ENCODE peak calls at places on chromosomes 1 and 21, in four cellular contexts. O is uterus, B is HL-60, Y is colonic mucosa. G is an unnamed sample.

GRCh38 chr1:190168116-190168515 is 309.5 kb downstream of the BRINP3 start:
- DNase-seq in O (no peak), B (no peak), Y (no peak), G (no peak)

GRCh38 chr1:24888971-24889670 is 41.0 kb downstream of the RUNX3 start:
- DNase-seq in O (no peak), B (no peak), Y (no peak), G (peak)

GRCh38 chr1:228365321-228366061 is 41.1 kb downstream of the TRIM11 start:
- DNase-seq in O (peak), B (no peak), Y (no peak), G (no peak)

GRCh38 chr1:229058111-229058551 is 212.8 kb upstream of the RAB4A start:
- DNase-seq in O (no peak), B (no peak), Y (no peak), G (no peak)

GRCh38 chr1:180133193-180133592 is 21.5 kb upstream of the QSOX1 start:
- DNase-seq in O (no peak), B (no peak), Y (no peak), G (no peak)

GRCh38 chr1:47940779-47941178 is 56.4 kb downstream of the TRABD2B start:
- DNase-seq in O (no peak), B (no peak), Y (no peak), G (peak)

GRCh38 chr1:228289996-228290881 is 82.4 kb downstream of the OBSCN start:
- DNase-seq in O (no peak), B (no peak), Y (no peak), G (no peak)

GRCh38 chr1:101105877-101106276 is 80.3 kb upstream of the DPH5 start:
- DNase-seq in O (no peak), B (no peak), Y (no peak), G (no peak)

GRCh38 chr1:9590201-9590600 is 1.5 kb downstream of the TMEM201 start:
- DNase-seq in O (no peak), B (no peak), Y (no peak), G (no peak)

GRCh38 chr1:100868364-100868995 is 26.2 kb downstream of the EXTL2 start:
- DNase-seq in O (no peak), B (no peak), Y (no peak), G (no peak)

GRCh38 chr1:183025782-183026774 is 2.9 kb downstream of the LAMC1 start:
- DNase-seq in O (no peak), B (no peak), Y (no peak), G (no peak)

GRCh38 chr1:54927475-54928240 is 40.7 kb upstream of the DHCR24 start:
- DNase-seq in O (no peak), B (no peak), Y (no peak), G (no peak)

GRCh38 chr1:62349470-62350233 is 30.4 kb upstream of the KANK4 start:
- DNase-seq in O (no peak), B (no peak), Y (no peak), G (no peak)

GRCh38 chr1:160217466-160218165 is 12.4 kb downstream of the PEA15 start:
- DNase-seq in O (no peak), B (no peak), Y (peak), G (no peak)

GRCh38 chr1:160221089-160221488 is 15.9 kb downstream of the PEA15 start:
- DNase-seq in O (no peak), B (no peak), Y (no peak), G (no peak)

GRCh38 chr1:160220301-160220700 is 15.1 kb downstream of the PEA15 start:
- DNase-seq in O (no peak), B (no peak), Y (no peak), G (no peak)

GRCh38 chr1:160222521-160222920 is 17.3 kb downstream of the PEA15 start:
- DNase-seq in O (no peak), B (no peak), Y (no peak), G (no peak)

GRCh38 chr1:160219062-160219929 is 14.1 kb downstream of the PEA15 start:
- DNase-seq in O (no peak), B (no peak), Y (peak), G (no peak)
- H3K27ac ChIP-seq in O (peak), B (no peak), Y (no peak), G (peak)

GRCh38 chr21:33236013-33236686 is 6.4 kb downstream of the IFNAR2 start:
- DNase-seq in O (no peak), B (no peak), Y (no peak), G (no peak)
- H3K27ac ChIP-seq in O (no peak), B (no peak), Y (no peak), G (no peak)

GRCh38 chr1:20031836-20032235 is 38.2 kb upstream of the PLA2G5 start:
- DNase-seq in O (no peak), B (no peak), Y (no peak), G (no peak)
- H3K27ac ChIP-seq in O (no peak), B (no peak), Y (no peak), G (peak)

DNA sequence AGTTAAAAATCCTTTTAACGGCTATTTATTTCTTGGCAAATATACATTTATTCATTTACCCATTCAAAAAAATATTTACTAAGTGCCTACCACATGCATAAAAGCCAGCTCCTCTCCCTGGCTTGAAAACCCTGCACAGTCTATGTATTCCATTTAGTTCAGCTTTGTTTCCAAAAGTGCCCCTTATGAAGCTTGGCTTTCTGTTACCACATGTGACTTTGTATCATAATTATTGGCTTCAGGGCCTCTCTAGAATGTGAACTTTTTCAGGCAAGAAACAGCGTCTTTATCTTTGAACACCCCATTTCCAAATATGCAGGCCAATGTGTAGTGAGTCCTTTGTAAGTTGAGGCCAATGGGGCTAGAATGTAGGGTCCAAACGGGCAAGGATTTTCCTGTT is 69.3 kb downstream of the CACHD1 start:
- DNase-seq in O (no peak), B (no peak), Y (no peak), G (no peak)
- H3K27ac ChIP-seq in O (peak), B (no peak), Y (no peak), G (no peak)

DNA sequence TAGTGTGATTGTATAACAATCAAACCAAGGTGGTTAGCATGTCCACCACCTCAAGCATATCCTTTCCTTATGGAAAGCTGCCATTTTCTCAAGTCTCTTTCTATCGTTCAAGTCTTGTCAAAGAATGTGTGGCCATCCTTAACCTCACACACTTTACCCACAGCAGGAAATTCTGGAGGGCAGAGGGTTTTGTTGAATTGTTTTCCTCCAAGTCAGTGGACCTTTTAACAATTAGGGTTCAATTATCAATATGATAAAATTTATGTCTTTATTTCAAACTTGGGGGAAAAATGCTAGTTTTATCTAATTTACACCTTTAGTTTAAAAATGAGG is 14.2 kb upstream of the PTPRC start:
- DNase-seq in O (no peak), B (no peak), Y (no peak), G (no peak)
- H3K27ac ChIP-seq in O (no peak), B (no peak), Y (no peak), G (no peak)

GRCh38 chr1:21919520-21919919 is 17.6 kb downstream of the HSPG2 start:
- DNase-seq in O (no peak), B (no peak), Y (no peak), G (no peak)
- H3K27ac ChIP-seq in O (peak), B (no peak), Y (peak), G (peak)

GRCh38 chr1:151003175-151003574 is 3.5 kb downstream of the MINDY1 start:
- DNase-seq in O (no peak), B (peak), Y (no peak), G (no peak)
- H3K27ac ChIP-seq in O (peak), B (peak), Y (no peak), G (peak)

GRCh38 chr21:33301632-33302002 is 23.2 kb upstream of the IFNAR1 start:
- DNase-seq in O (no peak), B (no peak), Y (peak), G (no peak)
- H3K27ac ChIP-seq in O (peak), B (peak), Y (peak), G (peak)

DNA sequence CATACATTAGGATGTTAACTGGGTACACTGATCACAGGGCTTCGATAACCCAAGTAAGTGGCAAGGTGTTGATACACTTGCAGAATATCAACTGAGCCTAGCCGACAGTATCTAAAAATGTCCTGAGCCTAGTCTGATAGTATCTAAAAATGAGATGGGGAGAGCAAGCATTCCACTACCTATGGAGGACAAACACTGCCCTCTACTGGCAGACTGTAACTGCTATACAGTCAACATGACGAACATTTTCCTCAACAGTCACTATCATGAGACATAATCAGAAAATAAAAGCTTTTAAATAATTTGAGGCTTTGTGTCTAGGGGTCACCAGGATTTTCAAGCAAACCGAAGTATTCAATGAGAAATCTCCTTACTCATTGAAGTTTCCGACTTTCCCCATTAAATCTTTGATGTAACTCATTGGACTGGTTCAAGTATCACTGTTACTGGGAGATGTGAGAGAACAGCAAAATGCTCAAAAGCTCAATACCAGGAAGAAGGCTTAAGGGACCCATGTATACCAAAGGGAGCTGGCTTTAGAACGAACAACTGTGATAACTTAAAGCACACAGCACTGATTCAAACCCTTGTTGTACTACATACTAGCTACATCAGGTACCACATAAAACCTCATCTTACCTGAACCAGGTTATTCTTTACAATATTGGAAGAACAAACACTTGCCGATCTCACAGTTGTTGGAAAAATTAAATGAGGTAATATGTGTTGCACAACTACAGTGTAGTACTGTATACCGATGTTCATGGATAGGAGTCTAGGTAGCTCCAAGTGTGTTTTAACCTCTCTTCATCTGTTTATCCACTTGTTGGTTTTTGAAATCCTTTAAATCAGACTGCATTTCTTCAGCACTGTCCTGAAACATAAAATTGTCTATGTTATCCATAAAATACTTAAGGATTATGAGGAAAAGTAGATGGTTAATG is 31.1 kb upstream of the SLC45A3 start:
- DNase-seq in O (peak), B (peak), Y (peak), G (no peak)
- H3K27ac ChIP-seq in O (peak), B (no peak), Y (no peak), G (no peak)

G was measured in coronary artery.